ENCODE peak calls at places on chromosomes 2 and 18, in seven cellular contexts. W is IMR-90, S is body of pancreas, F is prostate gland, R is gastrocnemius medialis, X is suprapubic skin, N is stomach. D is an unnamed sample. For H3K4me1, the result is how much of the 10 kb centered on the place peaks cover.

GRCh38 chr2:120253021-120253882 is 600 bp downstream of the RALB start:
- DNase-seq in W (peak), N (peak), F (peak), X (peak), R (peak), S (peak), D (peak)

GRCh38 chr2:40160730-40161129 is 291.2 kb downstream of the SLC8A1 start:
- DNase-seq in N (no peak), X (no peak), R (no peak), F (no peak), W (peak), S (no peak), D (no peak)

GRCh38 chr2:44616616-44617266 is 255.0 kb downstream of the CAMKMT start:
- DNase-seq in W (no peak), N (no peak), S (no peak), X (no peak), R (no peak), F (no peak), D (no peak)

GRCh38 chr2:84214455-84214854 is 244.6 kb downstream of the SUCLG1 start:
- DNase-seq in S (no peak), X (no peak), R (no peak), N (no peak), F (no peak), W (no peak), D (no peak)

GRCh38 chr2:18889565-18890332 is 300.4 kb upstream of the NT5C1B start:
- DNase-seq in W (no peak), S (no peak), F (no peak), X (no peak), R (peak), N (no peak), D (no peak)

GRCh38 chr18:42583197-42583776 is 532.2 kb downstream of the RIT2 start:
- DNase-seq in S (no peak), N (no peak), F (no peak), W (no peak), R (no peak), X (no peak), D (no peak)

GRCh38 chr2:111176867-111177266 is 56.2 kb downstream of the BCL2L11 start:
- DNase-seq in F (no peak), S (peak), W (no peak), N (no peak), X (no peak), R (no peak), D (no peak)

GRCh38 chr2:205883965-205884364 is 201.7 kb downstream of the NRP2 start:
- DNase-seq in S (no peak), R (no peak), F (no peak), W (no peak), X (no peak), N (no peak), D (no peak)

GRCh38 chr2:138364554-138365162 is 136.9 kb upstream of the SPOPL start:
- DNase-seq in X (no peak), N (no peak), R (no peak), F (no peak), S (no peak), W (peak), D (no peak)

GRCh38 chr2:223724831-223725230 is 112.6 kb downstream of the AP1S3 start:
- DNase-seq in R (no peak), X (no peak), F (no peak), N (no peak), W (peak), S (no peak), D (no peak)

GRCh38 chr2:15941483-15941853 is 1.1 kb downstream of the MYCN start:
- DNase-seq in N (no peak), S (no peak), R (no peak), F (no peak), X (no peak), W (no peak), D (no peak)

GRCh38 chr2:187878096-187878495 is 323.9 kb upstream of the TFPI start:
- DNase-seq in F (no peak), W (no peak), N (no peak), R (no peak), S (no peak), X (no peak), D (no peak)

GRCh38 chr2:35160871-35161270 is 1194.7 kb upstream of the CRIM1 start:
- DNase-seq in S (no peak), X (no peak), N (no peak), R (no peak), F (no peak), W (no peak), D (no peak)

GRCh38 chr18:80200171-80200931 is 47.0 kb downstream of the PARD6G start:
- DNase-seq in X (no peak), F (no peak), N (no peak), W (peak), R (no peak), S (no peak), D (no peak)

GRCh38 chr2:234686088-234686890 is 189.4 kb upstream of the ARL4C start:
- DNase-seq in W (no peak), X (peak), F (peak), S (no peak), R (no peak), N (no peak), D (no peak)

GRCh38 chr2:233714164-233714563 is 1.5 kb downstream of the UGT1A5 start:
- DNase-seq in N (no peak), F (no peak), X (no peak), S (no peak), W (no peak), R (no peak), D (no peak)

GRCh38 chr18:29157057-29157780 is 980.3 kb upstream of the CDH2 start:
- DNase-seq in S (no peak), R (no peak), X (no peak), N (no peak), W (no peak), F (no peak), D (no peak)

GRCh38 chr2:230231251-230231650 is 5.7 kb downstream of the SP140 start:
- DNase-seq in F (no peak), W (no peak), X (no peak), S (no peak), R (no peak), N (no peak), D (no peak)

GRCh38 chr2:237475704-237476107 is 11.3 kb upstream of the MLPH start:
- DNase-seq in S (no peak), R (no peak), N (no peak), X (no peak), F (no peak), W (peak), D (no peak)

GRCh38 chr2:150485114-150485870 is 2.2 kb downstream of the RND3 start:
- DNase-seq in X (peak), N (peak), F (peak), R (peak), W (peak), S (peak), D (peak)

GRCh38 chr2:196389670-196390069 is 218.3 kb upstream of the STK17B start:
- DNase-seq in X (no peak), R (no peak), F (no peak), N (no peak), S (no peak), W (no peak), D (no peak)

GRCh38 chr2:117065912-117066311 is 748.6 kb upstream of the DDX18 start:
- DNase-seq in R (no peak), N (no peak), F (no peak), X (no peak), S (no peak), W (no peak), D (no peak)

GRCh38 chr2:232008907-232009638 is 47.6 kb downstream of the DIS3L2 start:
- DNase-seq in F (no peak), W (no peak), X (no peak), R (no peak), N (no peak), S (no peak), D (no peak)

GRCh38 chr18:24491882-24492281 is 31.4 kb downstream of the HRH4 start:
- DNase-seq in X (no peak), R (no peak), S (no peak), N (no peak), F (no peak), W (no peak), D (no peak)

GRCh38 chr2:241901018-241901380 is 31.5 kb downstream of the RTP5 start:
- DNase-seq in S (peak), W (no peak), X (peak), F (no peak), N (peak), R (no peak), D (no peak)

GRCh38 chr2:31337860-31338259 is 76.7 kb downstream of the XDH start:
- DNase-seq in S (no peak), R (no peak), W (peak), F (no peak), X (no peak), N (no peak), D (no peak)

DNA sequence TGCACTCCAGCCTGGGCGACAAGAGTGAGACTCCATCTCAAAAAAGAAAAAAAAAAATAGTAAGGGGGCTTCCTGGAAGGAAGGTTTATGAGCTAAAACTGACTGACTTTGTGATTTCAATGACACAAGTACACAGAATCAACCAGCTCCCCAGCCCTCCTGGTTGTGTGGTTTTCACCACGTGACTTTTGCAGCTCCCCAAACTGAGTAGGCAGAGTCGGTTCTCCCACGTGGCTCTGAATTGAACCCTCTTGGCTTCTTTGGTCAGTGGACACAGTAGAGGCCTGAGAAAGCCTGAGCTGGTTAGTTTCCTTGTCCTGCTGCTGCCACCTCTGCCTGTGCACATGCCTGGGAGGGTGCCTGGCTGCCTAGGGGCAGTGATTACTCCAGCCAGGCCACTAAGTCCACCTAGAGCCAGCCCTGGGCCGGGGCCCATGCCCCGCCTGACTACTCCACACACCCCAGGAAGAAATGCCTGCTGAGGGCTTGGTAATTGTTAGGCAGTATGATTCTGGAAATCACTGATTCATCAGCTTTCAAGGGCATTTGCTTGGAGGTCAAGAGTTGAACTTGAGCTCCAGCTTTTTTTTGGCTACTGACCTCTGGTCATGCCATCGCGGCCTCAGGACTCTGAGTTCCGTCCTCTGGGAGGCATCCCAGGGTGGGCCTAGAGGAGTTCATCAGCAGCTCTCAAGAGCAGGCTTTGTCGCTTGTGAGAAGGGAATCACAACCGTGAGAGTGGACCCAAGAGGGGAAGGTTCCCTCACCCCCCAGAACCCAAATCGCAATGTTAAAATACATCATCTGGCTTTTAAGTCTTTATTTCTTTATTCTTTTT is 431.9 kb upstream of the HS6ST1 start:
- DNase-seq in X (no peak), S (no peak), R (no peak), W (no peak), F (no peak), N (no peak), D (no peak)
- H3K4me1 ChIP-seq in X (under half), S (half or more), R (under half), W (under half), F (under half), N (under half), D (under half)

DNA sequence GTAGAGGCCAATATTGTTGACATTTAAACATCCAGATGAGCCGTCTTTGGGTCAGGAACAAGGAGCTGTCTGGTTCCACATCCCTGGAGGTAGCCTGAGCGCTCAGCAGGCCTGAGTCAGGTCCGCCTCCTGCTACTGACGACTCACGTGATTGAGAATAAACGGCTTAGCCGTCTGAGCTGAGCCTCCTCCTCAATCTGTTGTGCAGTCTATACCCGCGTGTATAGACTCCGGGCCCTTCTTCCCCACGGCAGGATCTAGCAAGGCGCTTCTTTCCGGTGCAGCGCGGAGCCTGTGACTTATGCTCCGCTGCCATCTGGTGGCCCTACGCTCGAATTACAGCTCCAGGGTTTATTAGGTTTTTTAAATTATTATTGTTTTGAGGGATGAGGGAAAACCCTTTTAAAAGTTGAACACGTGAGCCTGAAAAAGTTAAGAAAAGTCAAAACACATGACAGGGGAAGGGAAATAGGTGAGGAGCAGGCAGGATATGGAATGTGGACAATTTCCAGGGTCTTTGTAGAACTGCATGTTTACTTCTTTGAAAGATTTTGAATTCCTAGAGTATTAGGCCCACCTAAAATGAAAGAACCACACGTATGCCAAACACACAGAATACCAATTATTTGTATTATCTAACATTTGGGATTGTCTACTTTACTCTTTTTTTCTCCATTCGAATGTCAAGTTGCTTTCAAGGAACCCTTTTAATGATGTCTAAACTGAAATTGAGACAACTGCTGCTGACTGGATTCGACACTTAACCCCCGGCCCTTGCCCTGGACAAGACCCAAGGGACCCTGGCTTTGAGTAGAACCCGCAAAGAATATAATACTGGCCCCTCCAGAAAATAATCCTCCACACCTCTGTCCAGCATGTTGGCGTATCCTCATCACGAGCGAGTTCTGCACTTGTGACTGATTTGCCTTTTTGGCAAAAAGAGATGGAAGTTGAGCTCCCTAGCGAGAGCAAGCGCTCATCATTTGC is 112.4 kb upstream of the ZNF236 start:
- DNase-seq in F (peak), R (peak), X (no peak), N (peak), S (peak), W (peak), D (peak)
- TF ChIP-seq POLR2A in F (no peak), R (no peak), X (no peak), N (no peak), S (no peak), W (peak), D (no peak)

DNA sequence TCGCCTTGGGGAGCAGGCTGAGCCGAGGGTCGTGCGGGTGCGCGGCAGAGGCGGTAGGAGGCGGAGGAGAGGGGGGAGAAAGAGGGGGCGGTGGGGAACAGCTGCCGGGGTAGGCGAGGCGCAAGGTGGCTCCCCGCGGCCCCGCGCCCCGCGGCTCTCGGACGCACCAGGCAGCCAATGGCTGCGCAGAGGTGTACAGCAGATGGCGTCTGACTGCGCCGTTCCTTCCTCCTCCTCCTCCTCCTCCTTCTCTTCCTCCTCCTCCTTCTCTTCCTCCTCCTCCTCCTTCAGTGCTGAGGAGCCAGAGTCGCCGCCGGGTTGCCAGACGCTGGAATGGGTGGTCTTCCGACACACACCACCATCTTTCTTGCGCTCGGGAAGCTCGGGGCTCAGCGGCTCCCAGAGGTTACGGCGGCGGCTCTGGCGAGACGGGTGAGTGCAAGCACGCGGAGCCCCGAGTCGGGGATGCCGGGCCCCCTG is at the start of gene THSD7B:
- DNase-seq in X (no peak), N (no peak), S (no peak), F (no peak), W (no peak), R (no peak), D (peak)
- TF ChIP-seq CTCF in X (no peak), N (no peak), S (no peak), F (no peak), W (no peak), R (no peak), D (no peak)

GRCh38 chr2:226836548-226836885 is 663 bp downstream of the RHBDD1 start:
- DNase-seq in R (no peak), F (no peak), X (no peak), W (no peak), S (no peak), N (no peak), D (no peak)
- H3K4me1 ChIP-seq in R (under half), F (under half), X (under half), W (under half), S (under half), N (under half), D (under half)

DNA sequence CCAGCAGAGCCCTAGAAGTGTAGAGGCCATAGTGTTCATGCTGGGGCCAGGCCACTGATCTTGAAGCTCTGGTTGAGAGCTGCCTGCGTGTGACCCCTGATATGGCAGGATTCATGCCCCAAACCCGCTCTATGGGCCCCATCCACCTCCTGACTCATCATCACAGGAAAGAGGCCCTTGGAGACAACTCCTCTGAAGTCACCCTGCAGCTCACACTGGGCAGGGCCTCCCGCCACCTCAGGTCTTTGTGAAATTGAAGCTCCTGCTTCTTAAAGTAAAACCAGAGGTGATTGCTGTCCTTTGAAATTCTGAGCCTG is 12.0 kb upstream of the TUBB6 start:
- DNase-seq in F (no peak), R (no peak), X (peak), W (peak), N (no peak), S (no peak), D (no peak)
- TF ChIP-seq POLR2A in F (no peak), R (no peak), X (no peak), W (no peak), N (no peak), S (no peak), D (no peak)

DNA sequence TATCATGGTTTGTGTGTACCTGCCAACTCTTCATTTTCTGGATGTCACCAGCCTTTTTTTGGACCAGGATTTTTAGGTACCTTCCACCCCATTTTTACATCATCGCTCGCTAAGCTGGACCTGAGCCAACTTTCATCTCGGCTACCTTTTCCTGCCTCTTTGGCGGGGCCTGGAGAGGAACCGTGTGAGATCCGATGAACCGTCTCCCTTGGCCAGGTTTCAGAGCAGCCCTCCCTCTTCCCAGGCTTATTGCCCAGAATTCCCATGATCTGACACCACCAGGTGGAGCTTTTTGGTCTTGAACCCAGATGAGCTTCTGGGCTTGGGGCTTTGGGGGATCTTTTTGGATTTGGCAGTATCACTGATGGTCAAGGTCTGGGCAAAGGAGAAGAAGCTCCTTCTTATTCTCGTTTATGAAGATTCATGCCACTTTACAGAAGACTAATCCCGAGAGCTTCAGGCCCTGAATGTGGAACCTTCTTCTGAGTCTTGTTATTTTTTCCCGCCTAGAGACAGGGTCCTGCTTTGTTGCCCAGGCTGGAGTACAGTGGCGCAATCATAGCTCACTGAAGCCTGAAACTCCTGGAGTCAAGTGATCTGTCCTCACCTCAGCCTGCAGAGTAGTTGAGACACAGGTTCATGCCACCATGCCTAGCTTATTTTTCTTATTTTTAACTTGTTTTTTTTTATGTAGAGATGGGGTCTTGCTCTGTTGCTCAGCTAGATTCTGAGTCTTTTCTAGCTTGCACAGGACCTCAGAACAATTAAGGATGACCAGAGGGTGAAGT is 50.4 kb downstream of the GATA6 start:
- DNase-seq in F (no peak), W (no peak), S (no peak), X (no peak), R (no peak), N (no peak), D (no peak)
- TF ChIP-seq CTCF in F (no peak), W (no peak), S (no peak), X (no peak), R (no peak), N (no peak), D (no peak)

DNA sequence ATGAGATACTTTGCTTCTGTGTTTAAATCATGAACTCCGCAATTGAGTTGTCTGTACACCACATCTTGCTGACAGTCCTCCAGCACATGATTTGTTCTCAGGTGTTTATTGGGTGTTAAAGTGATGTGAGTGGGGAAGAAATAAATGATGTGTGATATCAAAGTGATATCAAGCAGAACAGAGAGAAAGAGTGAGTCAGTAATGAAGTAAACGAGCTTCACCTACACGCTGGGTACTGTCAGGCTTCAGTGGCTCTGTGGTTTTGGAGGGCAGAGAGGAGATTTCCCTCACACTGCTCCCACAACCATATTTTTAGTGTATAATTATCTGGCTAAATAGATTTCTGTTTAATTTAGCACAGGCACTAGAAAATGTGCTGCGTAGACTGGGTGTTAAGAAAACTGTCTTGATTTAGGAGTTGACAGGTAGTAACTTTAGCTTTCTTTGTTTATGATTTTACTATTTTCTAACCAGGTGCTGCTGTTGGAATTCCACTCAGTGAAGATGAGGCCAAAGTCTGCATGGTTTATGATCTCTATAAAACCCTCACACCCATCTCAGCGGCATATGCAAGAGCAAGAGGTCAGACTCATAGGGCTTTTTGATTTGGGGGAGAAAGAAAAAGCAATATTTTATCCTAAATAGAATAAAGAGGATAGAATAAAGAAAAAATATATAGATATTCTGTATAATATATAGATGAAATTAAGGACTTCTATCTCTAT is 21.2 kb downstream of the ATIC start:
- DNase-seq in R (no peak), N (no peak), S (no peak), F (no peak), W (no peak), X (no peak), D (no peak)
- H3K4me1 ChIP-seq in R (under half), N (under half), S (under half), F (under half), W (under half), X (under half), D (under half)

GRCh38 chr2:30231726-30232026 is 342 bp downstream of the LBH start:
- DNase-seq in F (no peak), N (no peak), S (no peak), X (no peak), R (no peak), W (no peak), D (no peak)
- TF ChIP-seq POLR2A in F (no peak), N (no peak), S (no peak), X (no peak), R (no peak), W (peak), D (no peak)

D was measured in heart left ventricle.